ENCODE peak calls at places on chromosomes 12 and 14, in five cellular contexts. G is GM12865, D is cardiac fibroblast, H is fibroblast of lung, M is colonic mucosa. B is an unnamed sample.

GRCh38 chr12:127340381-127340780 is 926.6 kb upstream of the TMEM132C start:
- DNase-seq in M (no peak), D (peak), G (no peak), H (no peak), B (no peak)

GRCh38 chr12:131452444-131452860 is 258.4 kb upstream of the SFSWAP start:
- DNase-seq in D (no peak), H (no peak), M (peak), G (peak), B (peak)

GRCh38 chr12:19665105-19665900 is 226.0 kb downstream of the AEBP2 start:
- DNase-seq in G (no peak), H (no peak), D (no peak), M (no peak), B (no peak)

GRCh38 chr12:7439579-7440505 is 4.1 kb downstream of the CD163L1 start:
- DNase-seq in G (no peak), H (peak), M (peak), D (peak), B (no peak)

GRCh38 chr12:10220398-10221077 is 7.9 kb downstream of the GABARAPL1 start:
- DNase-seq in M (peak), G (no peak), H (peak), D (peak), B (no peak)

GRCh38 chr12:26240329-26240815 is 45.0 kb downstream of the SSPN start:
- DNase-seq in G (no peak), D (no peak), H (no peak), M (no peak), B (no peak)

GRCh38 chr12:79983969-79984629 is 49.2 kb upstream of the PPP1R12A start:
- DNase-seq in G (no peak), M (no peak), H (peak), D (peak), B (no peak)

GRCh38 chr12:105935106-105935505 is 203.6 kb downstream of the NUAK1 start:
- DNase-seq in H (no peak), G (no peak), M (no peak), D (peak), B (no peak)

GRCh38 chr12:49243631-49244030 is 21.3 kb upstream of the TUBA1C start:
- DNase-seq in D (no peak), M (no peak), G (no peak), H (no peak), B (no peak)
- H3K4me3 ChIP-seq in D (no peak), M (no peak), G (no peak), H (no peak), B (no peak)

GRCh38 chr14:84095796-84096195 is 1434.1 kb upstream of the FLRT2 start:
- DNase-seq in M (no peak), G (no peak), D (no peak), H (no peak), B (no peak)

DNA sequence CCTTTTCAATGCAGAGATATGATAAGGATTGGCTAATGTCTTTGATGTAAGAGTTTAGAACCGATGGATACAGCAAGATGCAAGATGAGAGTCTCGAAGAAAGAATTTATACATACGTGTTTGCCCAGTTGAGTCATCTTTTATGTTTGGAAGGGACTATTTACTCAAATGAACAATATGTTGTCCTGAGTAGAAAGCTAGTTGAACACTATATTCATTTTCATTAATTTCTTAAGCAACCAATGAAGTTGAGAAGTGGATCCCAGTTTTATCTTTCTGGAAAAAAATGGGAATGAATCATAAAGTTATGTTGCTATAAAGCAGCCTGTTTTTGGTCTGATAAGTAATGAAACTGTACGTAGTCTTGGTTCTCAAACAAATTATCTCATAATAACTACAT is 1431.7 kb upstream of the FLRT2 start:
- DNase-seq in M (no peak), G (no peak), H (no peak), D (no peak), B (no peak)
- H3K4me3 ChIP-seq in M (no peak), G (no peak), H (no peak), D (no peak), B (no peak)

DNA sequence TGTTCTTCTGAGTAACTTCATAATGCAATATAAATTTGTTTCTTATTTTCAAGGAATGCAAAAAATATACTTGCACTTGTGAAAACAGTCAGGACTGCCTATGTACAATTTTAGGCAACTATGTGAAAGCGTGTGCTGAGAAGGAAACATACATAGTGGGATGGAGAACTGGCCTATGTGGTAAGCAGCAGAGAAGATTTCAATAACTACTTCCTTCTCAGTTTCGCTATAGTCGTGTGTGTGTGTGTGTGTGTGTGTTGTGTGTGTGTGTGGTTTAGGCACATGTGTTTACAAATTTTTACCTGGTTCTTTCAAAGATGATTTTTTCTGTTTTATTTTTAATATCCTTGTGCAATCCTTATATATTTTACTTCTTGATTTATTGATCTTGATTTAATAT is 211.8 kb downstream of the LRRK2 start:
- DNase-seq in G (peak), D (no peak), M (no peak), H (no peak), B (no peak)
- H3K4me3 ChIP-seq in G (no peak), D (no peak), M (no peak), H (no peak), B (no peak)

GRCh38 chr12:71726548-71726947 is 28.1 kb upstream of the RAB21 start:
- DNase-seq in D (no peak), H (no peak), G (no peak), M (no peak), B (no peak)
- H3K4me3 ChIP-seq in D (no peak), H (no peak), G (no peak), M (no peak), B (no peak)

DNA sequence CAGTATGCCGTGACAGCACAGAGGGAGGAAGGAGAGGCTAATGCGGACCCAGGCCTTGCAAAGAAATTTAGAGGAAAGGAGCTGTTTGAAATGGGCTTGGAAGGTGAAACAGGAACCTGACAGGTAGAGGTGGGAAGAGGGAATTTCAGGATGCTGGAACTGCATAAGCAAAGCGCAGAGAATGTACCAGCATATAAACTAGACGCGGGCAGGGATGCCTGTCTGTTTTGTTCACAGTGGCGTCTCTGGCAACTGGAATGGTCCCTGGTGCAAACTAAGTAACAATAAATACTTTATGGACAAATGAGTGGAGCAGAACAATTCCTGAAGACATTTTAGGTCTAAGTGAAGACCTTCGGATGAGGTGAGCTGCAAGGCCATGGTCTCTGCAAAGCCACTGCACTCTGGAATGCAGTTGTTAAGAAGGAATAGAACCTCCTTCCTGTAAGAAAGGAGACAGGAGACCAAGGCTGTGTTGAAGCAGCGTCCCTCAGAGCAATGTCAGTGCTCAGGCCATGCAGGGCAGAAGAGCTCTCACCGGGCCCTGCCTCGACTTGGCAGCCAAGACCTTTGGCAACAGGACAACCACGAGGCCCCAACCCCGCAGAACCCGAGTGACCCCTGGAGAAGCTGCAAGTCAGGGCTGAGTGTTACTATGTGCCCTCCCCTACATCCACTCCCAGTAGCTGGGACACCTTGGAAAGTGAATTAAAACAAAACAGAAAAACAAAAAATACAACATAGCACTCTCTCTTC is 42.8 kb downstream of the PITPNM2 start:
- DNase-seq in M (no peak), H (no peak), G (no peak), D (no peak), B (no peak)
- H3K4me3 ChIP-seq in M (no peak), H (no peak), G (no peak), D (no peak), B (no peak)

GRCh38 chr12:109833307-109834189 is at the start of gene TRPV4:
- DNase-seq in G (no peak), H (peak), D (no peak), M (no peak), B (no peak)
- H3K4me3 ChIP-seq in G (no peak), H (peak), D (peak), M (peak), B (no peak)

GRCh38 chr14:67999693-68000384 is 180.3 kb downstream of the RAD51B start:
- DNase-seq in D (peak), G (no peak), H (peak), M (no peak), B (no peak)
- H3K4me3 ChIP-seq in D (no peak), G (no peak), H (peak), M (no peak), B (no peak)

GRCh38 chr12:29698756-29699155 is 85.0 kb downstream of the TMTC1 start:
- DNase-seq in D (no peak), G (no peak), H (no peak), M (no peak), B (no peak)
- H3K4me3 ChIP-seq in D (no peak), G (no peak), H (no peak), M (no peak), B (no peak)

GRCh38 chr12:123633379-123634141 is at the start of the genes EIF2B1 and GTF2H3:
- DNase-seq in H (peak), D (peak), M (peak), G (peak), B (peak)
- H3K4me3 ChIP-seq in H (peak), D (peak), M (peak), G (peak), B (peak)